ENCODE peak calls at places on chromosomes 16 and 17, in ten cellular contexts. P, N, T, I, S, A, V, Z, K and C are unnamed samples.

GRCh38 chr17:80476877-80477646 is 655 bp upstream of the NPTX1 start:
- DNase-seq in P (no peak), N (no peak), T (no peak), I (no peak), S (no peak), A (no peak), V (no peak), Z (no peak), K (no peak), C (no peak)

GRCh38 chr17:82832881-82833475 is 6.8 kb downstream of the ZNF750 start:
- DNase-seq in P (no peak), N (peak), T (peak), I (no peak), S (no peak), A (no peak), V (no peak), Z (no peak), K (no peak), C (no peak)

GRCh38 chr17:17666111-17666714 is 15.0 kb upstream of the RAI1 start:
- DNase-seq in P (no peak), N (no peak), T (no peak), I (no peak), S (no peak), A (peak), V (no peak), Z (no peak), K (no peak), C (no peak)

GRCh38 chr17:37884516-37884915 is 39.7 kb upstream of the TBC1D3K start:
- DNase-seq in P (no peak), N (no peak), T (no peak), I (no peak), S (no peak), A (no peak), V (no peak), Z (no peak), K (no peak), C (no peak)

GRCh38 chr17:77493901-77494663 is 353.3 kb downstream of the SEC14L1 start:
- DNase-seq in P (no peak), N (peak), T (peak), I (no peak), S (no peak), A (no peak), V (no peak), Z (peak), K (no peak), C (no peak)

GRCh38 chr16:50526796-50527195 is 21.4 kb upstream of the NKD1 start:
- DNase-seq in P (no peak), N (peak), T (no peak), I (no peak), S (no peak), A (no peak), V (no peak), Z (no peak), K (peak), C (peak)

GRCh38 chr16:88058817-88059216 is 107.6 kb downstream of the BANP start:
- DNase-seq in P (no peak), N (peak), T (no peak), I (no peak), S (no peak), A (no peak), V (no peak), Z (no peak), K (no peak), C (no peak)

GRCh38 chr17:40023590-40024292 is 8.5 kb downstream of the CSF3 start:
- DNase-seq in P (no peak), N (no peak), T (peak), I (peak), S (no peak), A (peak), V (no peak), Z (no peak), K (no peak), C (no peak)

GRCh38 chr17:44928950-44929720 is 13.8 kb upstream of the GFAP start:
- DNase-seq in P (no peak), N (peak), T (peak), I (no peak), S (no peak), A (no peak), V (peak), Z (no peak), K (no peak), C (no peak)

GRCh38 chr16:57299009-57299718 is 14.7 kb upstream of the PLLP start:
- DNase-seq in P (no peak), N (peak), T (peak), I (no peak), S (peak), A (peak), V (peak), Z (no peak), K (peak), C (no peak)

GRCh38 chr17:77778636-77779524 is 179.6 kb upstream of the TNRC6C start:
- DNase-seq in P (no peak), N (no peak), T (peak), I (peak), S (no peak), A (peak), V (peak), Z (no peak), K (no peak), C (no peak)

GRCh38 chr17:78986048-78986648 is 6.4 kb upstream of the LGALS3BP start:
- DNase-seq in P (no peak), N (no peak), T (no peak), I (no peak), S (peak), A (peak), V (no peak), Z (no peak), K (no peak), C (no peak)

GRCh38 chr16:74742051-74742481 is 32.6 kb downstream of the FA2H start:
- DNase-seq in P (no peak), N (peak), T (no peak), I (no peak), S (no peak), A (no peak), V (no peak), Z (no peak), K (no peak), C (no peak)

GRCh38 chr17:74426551-74427047 is 5.3 kb upstream of the GPRC5C start:
- DNase-seq in P (no peak), N (no peak), T (no peak), I (no peak), S (no peak), A (no peak), V (no peak), Z (no peak), K (no peak), C (no peak)

GRCh38 chr16:4897328-4897727 is 39.6 kb downstream of the PPL start:
- DNase-seq in P (no peak), N (no peak), T (no peak), I (no peak), S (no peak), A (no peak), V (no peak), Z (no peak), K (no peak), C (no peak)

DNA sequence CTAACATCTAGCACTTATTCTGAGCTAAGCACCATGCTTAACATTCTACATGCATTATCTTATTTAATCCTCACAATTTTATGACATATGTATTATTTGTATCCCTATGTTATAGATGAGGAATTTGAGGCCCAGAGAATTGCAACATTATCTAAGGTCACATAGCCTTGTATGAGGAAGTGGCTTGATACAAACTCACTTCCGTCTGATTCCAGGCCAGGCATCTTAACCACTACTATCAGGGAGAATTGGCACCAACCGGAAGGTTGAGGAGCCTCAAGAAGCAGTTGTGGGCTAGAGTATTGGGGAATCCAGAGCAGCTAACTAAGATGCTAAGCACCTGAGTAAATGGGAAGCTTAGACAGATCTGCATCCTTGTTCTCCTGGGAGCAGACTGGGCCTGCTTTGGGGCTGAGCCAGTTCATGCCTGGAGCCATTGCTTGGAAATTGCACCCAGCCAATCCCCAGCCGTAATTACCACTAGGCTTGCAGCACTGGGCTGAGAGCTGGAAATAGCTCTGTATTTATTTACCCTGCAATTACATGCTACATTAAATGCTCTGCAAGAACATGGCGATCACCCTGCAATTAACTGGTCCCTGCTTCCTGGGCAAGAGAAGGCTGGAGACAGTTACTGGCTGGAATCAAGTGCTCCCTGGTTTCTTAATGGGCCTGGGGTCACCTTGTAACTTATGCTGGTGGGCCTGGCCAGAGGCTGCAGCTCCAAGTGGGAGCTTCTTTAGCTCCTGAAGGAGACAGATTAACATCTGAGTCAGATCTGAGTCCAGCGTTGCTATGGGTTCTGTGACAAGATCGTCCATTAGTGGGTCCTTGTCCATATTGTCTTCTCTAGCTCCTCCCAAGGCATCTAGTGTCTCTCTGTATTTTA is 273.1 kb upstream of the CCL2 start:
- DNase-seq in P (no peak), N (no peak), T (no peak), I (no peak), S (peak), A (no peak), V (no peak), Z (no peak), K (no peak), C (no peak)
- TF ChIP-seq POLR2AphosphoS5 in P (no peak), N (no peak), T (no peak), I (peak), S (no peak), A (no peak), V (no peak), Z (no peak), K (no peak), C (no peak)

GRCh38 chr16:30183961-30184429 is 593 bp downstream of the CORO1A start:
- DNase-seq in P (peak), N (peak), T (peak), I (no peak), S (no peak), A (peak), V (no peak), Z (peak), K (no peak), C (no peak)

GRCh38 chr16:30183236-30183960 is at the start of gene CORO1A:
- DNase-seq in P (peak), N (peak), T (peak), I (peak), S (peak), A (peak), V (peak), Z (peak), K (peak), C (peak)

GRCh38 chr16:30185141-30185682 is 1.8 kb downstream of the CORO1A start:
- DNase-seq in P (no peak), N (peak), T (peak), I (no peak), S (peak), A (no peak), V (no peak), Z (peak), K (peak), C (no peak)

GRCh38 chr16:30185683-30186421 is 2.5 kb downstream of the CORO1A start:
- DNase-seq in P (peak), N (peak), T (peak), I (no peak), S (peak), A (peak), V (no peak), Z (peak), K (peak), C (peak)

GRCh38 chr16:30184430-30185140 is 1.2 kb downstream of the CORO1A start:
- DNase-seq in P (no peak), N (peak), T (peak), I (no peak), S (peak), A (peak), V (no peak), Z (peak), K (peak), C (no peak)
- TF ChIP-seq POLR2AphosphoS5 in P (no peak), N (peak), T (no peak), I (no peak), S (peak), A (no peak), V (no peak), Z (no peak), K (no peak), C (no peak)

GRCh38 chr16:46803373-46803772 is 27.6 kb downstream of the C16orf87 start:
- DNase-seq in P (no peak), N (no peak), T (no peak), I (no peak), S (no peak), A (no peak), V (no peak), Z (no peak), K (no peak), C (no peak)

GRCh38 chr16:46796764-46797269 is 34.2 kb downstream of the C16orf87 start:
- DNase-seq in P (no peak), N (no peak), T (no peak), I (no peak), S (no peak), A (no peak), V (no peak), Z (no peak), K (no peak), C (no peak)

GRCh38 chr16:46801428-46802049 is 29.4 kb downstream of the C16orf87 start:
- DNase-seq in P (no peak), N (no peak), T (no peak), I (no peak), S (no peak), A (no peak), V (no peak), Z (no peak), K (no peak), C (no peak)

DNA sequence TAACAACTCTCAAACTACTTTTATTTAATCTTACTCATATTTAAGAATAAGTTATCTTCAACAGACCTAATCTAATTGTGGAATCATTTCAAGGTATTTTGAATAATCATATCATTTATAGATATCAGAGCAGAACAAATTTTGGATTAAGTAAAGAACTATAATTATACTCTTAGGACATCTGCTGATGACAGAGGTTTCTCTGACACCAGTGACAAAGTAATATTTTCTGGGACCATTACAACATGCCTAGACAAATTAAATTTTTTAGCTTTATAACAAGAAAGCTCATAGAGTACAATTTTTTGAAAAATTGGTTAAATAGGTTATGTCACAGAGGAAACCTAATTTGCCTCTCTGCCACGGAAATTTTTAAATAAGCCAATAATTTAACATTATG is 30.5 kb downstream of the C16orf87 start:
- DNase-seq in P (no peak), N (no peak), T (no peak), I (no peak), S (no peak), A (no peak), V (no peak), Z (no peak), K (no peak), C (no peak)
- TF ChIP-seq POLR2AphosphoS5 in P (no peak), N (no peak), T (no peak), I (no peak), S (no peak), A (no peak), V (no peak), Z (no peak), K (no peak), C (no peak)

GRCh38 chr16:79784007-79784406 is 183.5 kb upstream of the MAF start:
- DNase-seq in P (no peak), N (no peak), T (no peak), I (no peak), S (no peak), A (no peak), V (no peak), Z (no peak), K (no peak), C (no peak)
- TF ChIP-seq POLR2AphosphoS5 in P (no peak), N (no peak), T (no peak), I (no peak), S (no peak), A (no peak), V (no peak), Z (no peak), K (no peak), C (no peak)

GRCh38 chr16:1499756-1500464 is 6.8 kb downstream of the TELO2 start:
- DNase-seq in P (no peak), N (peak), T (no peak), I (no peak), S (no peak), A (no peak), V (no peak), Z (no peak), K (no peak), C (no peak)

GRCh38 chr16:1501630-1502029 is 8.5 kb downstream of the TELO2 start:
- DNase-seq in P (no peak), N (peak), T (no peak), I (no peak), S (no peak), A (no peak), V (no peak), Z (no peak), K (no peak), C (no peak)

GRCh38 chr16:1498899-1499676 is 5.9 kb downstream of the TELO2 start:
- DNase-seq in P (no peak), N (peak), T (no peak), I (no peak), S (no peak), A (no peak), V (no peak), Z (no peak), K (no peak), C (no peak)

GRCh38 chr16:1502092-1503004 is 9.2 kb downstream of the TELO2 start:
- DNase-seq in P (no peak), N (no peak), T (no peak), I (no peak), S (no peak), A (no peak), V (no peak), Z (no peak), K (no peak), C (no peak)

GRCh38 chr16:1500465-1501150 is 7.4 kb downstream of the TELO2 start:
- DNase-seq in P (no peak), N (peak), T (no peak), I (no peak), S (no peak), A (no peak), V (no peak), Z (no peak), K (no peak), C (no peak)
- TF ChIP-seq POLR2AphosphoS5 in P (no peak), N (no peak), T (no peak), I (no peak), S (no peak), A (no peak), V (no peak), Z (no peak), K (no peak), C (no peak)

DNA sequence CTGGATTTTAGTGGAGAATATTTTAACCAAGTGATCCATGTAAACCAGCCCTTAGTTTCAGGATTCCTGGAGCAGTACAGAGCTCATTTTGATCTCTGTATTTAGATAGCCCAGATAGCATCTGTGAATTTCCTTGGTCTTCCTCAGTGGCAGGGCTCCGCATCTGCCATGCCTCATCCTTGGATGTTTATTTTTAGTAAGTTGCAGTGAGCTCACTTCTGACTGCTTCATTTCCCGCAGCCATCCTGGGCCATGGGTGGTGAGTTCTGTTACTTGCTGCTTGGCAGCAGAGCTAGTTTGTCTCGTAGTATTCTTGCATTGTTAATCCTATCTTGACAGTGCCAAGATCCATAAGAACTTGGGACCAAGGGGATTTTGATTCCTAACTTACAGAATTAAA is 33.7 kb downstream of the IST1 start:
- DNase-seq in P (no peak), N (no peak), T (peak), I (no peak), S (no peak), A (no peak), V (no peak), Z (no peak), K (no peak), C (no peak)
- TF ChIP-seq POLR2AphosphoS5 in P (no peak), N (no peak), T (peak), I (peak), S (no peak), A (no peak), V (no peak), Z (no peak), K (no peak), C (peak)

GRCh38 chr17:43467981-43468541 is 15.7 kb upstream of the DHX8 start:
- DNase-seq in P (no peak), N (no peak), T (peak), I (no peak), S (no peak), A (no peak), V (no peak), Z (no peak), K (no peak), C (no peak)
- TF ChIP-seq POLR2AphosphoS5 in P (no peak), N (no peak), T (no peak), I (no peak), S (no peak), A (no peak), V (no peak), Z (no peak), K (no peak), C (no peak)

DNA sequence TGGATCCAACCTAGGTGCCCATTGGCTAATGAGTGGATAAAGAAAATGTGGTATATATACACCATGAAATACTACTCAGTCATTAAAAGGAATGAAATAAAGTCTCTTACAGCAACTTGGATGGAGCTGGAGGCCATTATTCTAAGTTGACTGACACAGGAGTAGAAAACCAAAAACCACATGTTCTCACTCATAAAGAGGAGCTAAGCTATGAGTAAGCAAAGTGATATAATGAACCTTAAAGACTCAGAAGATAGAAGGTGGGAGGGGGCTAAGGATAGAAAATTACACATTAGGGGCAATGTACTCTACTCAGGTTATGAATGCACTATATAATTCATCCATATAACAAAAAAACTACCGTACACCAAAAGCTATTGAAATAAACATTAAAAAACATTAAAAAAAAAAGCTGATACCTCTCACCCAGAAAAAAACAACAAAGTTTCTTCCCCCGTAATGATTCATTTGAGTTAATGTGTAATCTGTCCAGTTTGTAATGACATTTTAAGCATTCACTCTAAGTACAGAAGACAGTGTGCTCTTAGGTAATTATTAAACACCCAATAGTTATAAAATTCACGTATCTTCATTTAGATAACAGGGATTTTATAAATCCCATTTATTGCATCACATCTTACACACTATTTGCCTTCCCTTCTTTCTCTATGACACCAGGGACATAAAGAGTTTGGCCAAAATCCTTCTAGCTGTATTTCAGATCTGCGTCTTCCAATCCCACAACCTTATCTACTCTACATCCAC is 941.5 kb downstream of the CDH11 start:
- DNase-seq in P (no peak), N (no peak), T (no peak), I (no peak), S (no peak), A (no peak), V (no peak), Z (no peak), K (no peak), C (no peak)
- TF ChIP-seq POLR2AphosphoS5 in P (no peak), N (no peak), T (no peak), I (no peak), S (no peak), A (no peak), V (no peak), Z (no peak), K (no peak), C (no peak)